ENCODE peak calls at places on chromosomes 13 and 19, in six cellular contexts. F, Q, T, S, M and N are unnamed samples.

GRCh38 chr13:43573361-43573740 is 213.4 kb downstream of the ENOX1 start:
- DNase-seq in F (no peak), Q (no peak), T (peak), S (no peak), M (peak), N (peak)

GRCh38 chr13:73576291-73576690 is 517.5 kb downstream of the KLF5 start:
- DNase-seq in F (no peak), Q (no peak), T (no peak), S (no peak), M (no peak), N (no peak)

GRCh38 chr19:3986260-3987041 is 1.2 kb upstream of the EEF2 start:
- DNase-seq in F (peak), Q (no peak), T (peak), S (no peak), M (peak), N (peak)

GRCh38 chr13:44141725-44142539 is 231.7 kb upstream of the SERP2 start:
- DNase-seq in F (peak), Q (peak), T (peak), S (peak), M (peak), N (peak)

GRCh38 chr13:92547256-92547655 is 679.4 kb upstream of the GPC6 start:
- DNase-seq in F (peak), Q (no peak), T (peak), S (no peak), M (peak), N (peak)

GRCh38 chr19:52307275-52307674 is 10.3 kb downstream of the ZNF480 start:
- DNase-seq in F (peak), Q (no peak), T (peak), S (no peak), M (peak), N (peak)

GRCh38 chr13:106348032-106348431 is 187.4 kb downstream of the EFNB2 start:
- DNase-seq in F (peak), Q (no peak), T (peak), S (no peak), M (peak), N (peak)

GRCh38 chr13:25429466-25429865 is 57.7 kb downstream of the ATP8A2 start:
- DNase-seq in F (no peak), Q (no peak), T (no peak), S (no peak), M (no peak), N (no peak)

GRCh38 chr19:52331757-52332156 is 4.3 kb upstream of the ZNF610 start:
- DNase-seq in F (no peak), Q (no peak), T (peak), S (no peak), M (peak), N (no peak)

GRCh38 chr19:6744381-6745288 is 5.2 kb downstream of the TRIP10 start:
- DNase-seq in F (peak), Q (no peak), T (peak), S (peak), M (peak), N (peak)

GRCh38 chr13:98775844-98776598 is 23.5 kb upstream of the SLC15A1 start:
- DNase-seq in F (peak), Q (no peak), T (peak), S (no peak), M (peak), N (peak)

GRCh38 chr13:87498681-87499080 is 172.5 kb upstream of the SLITRK5 start:
- DNase-seq in F (peak), Q (no peak), T (peak), S (no peak), M (peak), N (peak)

GRCh38 chr13:31946091-31946770 is 85.3 kb upstream of the FRY start:
- DNase-seq in F (peak), Q (no peak), T (peak), S (no peak), M (no peak), N (no peak)

GRCh38 chr19:19321143-19321577 is 531 bp downstream of the MAU2 start:
- DNase-seq in F (no peak), Q (no peak), T (peak), S (no peak), M (peak), N (no peak)

GRCh38 chr13:42968906-42969305 is 23.1 kb downstream of the EPSTI1 start:
- DNase-seq in F (no peak), Q (no peak), T (no peak), S (no peak), M (no peak), N (peak)

GRCh38 chr19:1408300-1409203 is 1.2 kb downstream of the DAZAP1 start:
- DNase-seq in F (peak), Q (no peak), T (peak), S (peak), M (peak), N (peak)

GRCh38 chr19:35986664-35987570 is 8.1 kb upstream of the SDHAF1 start:
- DNase-seq in F (no peak), Q (no peak), T (no peak), S (peak), M (no peak), N (no peak)

GRCh38 chr19:35792888-35793287 is 17.5 kb downstream of the ARHGAP33 start:
- DNase-seq in F (no peak), Q (no peak), T (no peak), S (no peak), M (no peak), N (no peak)

GRCh38 chr13:73300718-73301425 is 242.1 kb downstream of the KLF5 start:
- DNase-seq in F (no peak), Q (no peak), T (no peak), S (no peak), M (no peak), N (no peak)

GRCh38 chr19:47152205-47152604 is 21.6 kb downstream of the SAE1 start:
- DNase-seq in F (no peak), Q (no peak), T (no peak), S (no peak), M (no peak), N (no peak)

GRCh38 chr13:72458701-72459100 is 268.7 kb downstream of the MZT1 start:
- DNase-seq in F (no peak), Q (no peak), T (peak), S (no peak), M (peak), N (peak)

GRCh38 chr13:22801402-22802003 is 379.3 kb upstream of the SGCG start:
- DNase-seq in F (peak), Q (no peak), T (peak), S (no peak), M (no peak), N (peak)

GRCh38 chr19:40236026-40236355 is 9.5 kb upstream of the CCNP start:
- DNase-seq in F (no peak), Q (no peak), T (no peak), S (no peak), M (no peak), N (no peak)

GRCh38 chr13:95133498-95133897 is 167.8 kb downstream of the ABCC4 start:
- DNase-seq in F (no peak), Q (no peak), T (no peak), S (no peak), M (no peak), N (no peak)

GRCh38 chr19:10895920-10896319 is 24.6 kb downstream of the CARM1 start:
- DNase-seq in F (no peak), Q (no peak), T (no peak), S (no peak), M (no peak), N (no peak)
- TF ChIP-seq CTCF in F (no peak), Q (no peak), T (peak), S (no peak), M (no peak), N (no peak)

DNA sequence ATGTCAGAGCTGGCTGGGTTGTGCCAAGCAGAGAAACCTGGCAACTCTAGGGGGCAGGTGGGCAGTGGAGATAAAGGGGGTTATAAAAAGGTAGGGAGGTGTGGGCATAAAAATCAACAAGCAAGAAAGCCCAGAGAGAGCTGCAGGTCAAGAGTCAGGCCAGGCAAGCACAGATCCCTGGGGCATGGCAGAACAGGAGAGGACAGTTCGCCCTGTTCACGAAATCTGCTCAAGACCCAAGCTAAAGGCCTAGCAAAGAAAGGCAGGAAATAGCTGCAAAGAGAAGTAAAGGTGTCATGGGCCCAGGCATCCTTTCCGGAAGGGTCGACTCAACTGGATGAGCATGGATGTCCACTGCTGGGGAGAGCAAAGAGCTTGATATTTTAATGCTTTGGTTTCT is 3.4 kb downstream of the MBNL2 start:
- DNase-seq in F (no peak), Q (no peak), T (no peak), S (no peak), M (peak), N (no peak)
- H3K4me3 ChIP-seq in F (peak), Q (peak), T (peak), S (peak), M (peak), N (peak)

GRCh38 chr13:65638572-65639168 is 1591.5 kb downstream of the PCDH9 start:
- DNase-seq in F (peak), Q (peak), T (peak), S (no peak), M (peak), N (peak)
- TF ChIP-seq CTCF in F (peak), Q (peak), T (peak), S (peak), M (peak), N (peak)

DNA sequence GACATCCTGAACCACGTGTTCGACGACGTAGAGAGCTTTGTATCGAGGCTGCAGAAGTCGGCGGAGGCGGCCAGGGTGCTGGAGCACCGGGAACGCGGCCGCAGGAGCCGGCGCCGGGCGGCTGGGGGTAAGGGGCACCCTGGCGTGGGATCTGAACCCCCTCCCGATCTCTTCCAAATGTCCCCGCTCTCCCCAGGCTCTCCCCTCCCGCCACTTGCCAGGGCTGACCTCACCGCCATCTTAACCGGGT is 6.0 kb downstream of the EPS8L1 start:
- DNase-seq in F (no peak), Q (no peak), T (no peak), S (no peak), M (no peak), N (no peak)
- H3K4me3 ChIP-seq in F (peak), Q (no peak), T (peak), S (peak), M (no peak), N (no peak)

DNA sequence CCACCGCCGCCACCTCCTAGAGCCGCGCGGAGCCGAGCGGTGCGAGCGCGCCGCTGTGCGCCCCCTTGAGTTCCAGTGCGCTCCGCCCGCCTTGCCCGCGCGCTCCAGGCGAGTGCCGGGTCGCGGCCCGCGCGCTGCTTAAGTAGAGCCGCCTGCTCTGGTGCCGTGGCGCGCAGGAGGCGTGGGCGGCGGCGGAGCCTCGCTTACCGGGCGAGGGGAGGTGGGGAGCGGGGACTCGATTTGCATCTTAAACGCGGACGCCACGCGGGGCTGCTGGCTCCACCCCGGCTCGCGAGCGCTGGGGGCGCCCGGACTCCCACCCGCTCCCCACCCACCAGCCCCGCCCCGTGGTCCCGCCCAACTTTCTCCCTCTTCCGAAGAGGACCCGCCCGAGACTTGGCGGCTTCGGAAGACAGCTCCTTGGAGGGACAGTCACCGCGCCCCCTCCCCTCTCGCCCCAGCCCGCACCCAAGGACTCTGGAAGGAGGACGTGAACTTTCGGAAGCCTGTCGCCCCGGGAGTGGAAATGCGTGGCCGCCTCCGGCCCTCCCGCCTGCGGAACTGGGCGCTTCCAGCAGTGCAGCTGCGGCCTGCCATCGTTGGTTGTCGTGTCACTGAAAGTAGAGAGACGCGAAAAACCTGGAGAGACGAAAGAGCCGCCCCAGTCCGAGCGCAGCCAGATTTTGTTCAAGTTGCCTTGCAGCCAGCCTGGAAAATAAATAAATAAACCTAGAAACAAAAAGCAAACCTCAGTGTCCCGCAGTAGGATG is at the start of gene KCTD12:
- DNase-seq in F (peak), Q (no peak), T (peak), S (peak), M (peak), N (peak)
- TF ChIP-seq CTCF in F (peak), Q (peak), T (peak), S (peak), M (no peak), N (no peak)

DNA sequence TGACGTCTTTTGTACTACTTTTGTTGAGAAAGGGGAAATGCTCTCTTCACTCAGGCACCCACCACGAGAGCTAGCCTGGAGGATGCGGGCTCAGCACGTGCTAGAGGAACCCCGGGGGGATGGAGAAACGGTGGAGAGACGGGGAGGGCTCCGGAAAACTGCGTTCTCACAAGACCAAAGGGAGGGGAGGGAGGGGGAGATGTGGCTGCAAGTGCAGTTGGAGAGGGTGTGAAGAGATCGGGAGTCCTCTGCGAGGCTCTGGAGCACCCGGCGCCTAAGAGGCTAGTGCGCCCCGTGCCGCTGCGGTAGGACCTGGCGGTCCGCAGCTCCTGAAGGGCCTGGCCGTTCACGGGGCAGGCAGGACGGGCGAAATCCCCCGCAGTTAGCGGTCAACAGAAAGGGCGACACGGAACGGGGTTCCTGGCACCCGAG is 43.4 kb upstream of the XPO4 start:
- DNase-seq in F (no peak), Q (no peak), T (peak), S (no peak), M (no peak), N (no peak)
- H3K4me3 ChIP-seq in F (no peak), Q (peak), T (peak), S (peak), M (no peak), N (no peak)